ENCODE peak calls at places on chromosomes 16 and 17, in four cellular contexts. D is K562, O is HepG2, K is GM12878. H is an unnamed sample. For H4K20me1, the result is how much of the 10 kb centered on the place peaks cover.

GRCh38 chr17:76576189-76576588 is 9.5 kb downstream of the ST6GALNAC2 start:
- DNase-seq in K (no peak), O (no peak), D (no peak), H (no peak)

GRCh38 chr17:46903762-46904672 is 18.9 kb upstream of the GOSR2 start:
- DNase-seq in O (no peak), D (no peak), K (no peak), H (no peak)

GRCh38 chr17:8292639-8293395 is 2.4 kb downstream of the SLC25A35 start:
- DNase-seq in D (no peak), K (no peak), O (no peak), H (no peak)

GRCh38 chr17:80429356-80430275 is 14.6 kb downstream of the ENDOV start:
- DNase-seq in O (no peak), D (no peak), K (no peak), H (no peak)

GRCh38 chr17:60599220-60599619 is 773 bp upstream of the PPM1D start:
- DNase-seq in D (peak), K (no peak), O (no peak), H (no peak)

GRCh38 chr16:57041182-57042156 is 50.9 kb upstream of the CPNE2 start:
- DNase-seq in K (peak), D (no peak), O (no peak), H (no peak)

GRCh38 chr16:27768651-27769270 is 218.8 kb downstream of the KATNIP start:
- DNase-seq in K (no peak), D (no peak), O (no peak), H (no peak)

GRCh38 chr17:59746849-59747445 is 39.5 kb downstream of the VMP1 start:
- DNase-seq in D (no peak), O (peak), K (no peak), H (peak)

GRCh38 chr17:36885161-36885735 is 52.0 kb upstream of the LHX1 start:
- DNase-seq in O (no peak), K (no peak), D (no peak), H (no peak)

GRCh38 chr17:63516910-63517824 is 6.0 kb upstream of the KCNH6 start:
- DNase-seq in K (peak), D (no peak), O (peak), H (no peak)

GRCh38 chr17:2828396-2829038 is 32.3 kb downstream of the RAP1GAP2 start:
- DNase-seq in D (peak), K (no peak), O (peak), H (peak)

GRCh38 chr16:4206680-4207079 is 35.2 kb downstream of the SRL start:
- DNase-seq in O (no peak), K (no peak), D (no peak), H (no peak)

GRCh38 chr16:2469399-2470233 is 1.5 kb upstream of the NTN3 start:
- DNase-seq in K (no peak), O (no peak), D (no peak), H (no peak)

GRCh38 chr17:40442392-40443195 is 656 bp upstream of the IGFBP4 start:
- DNase-seq in O (no peak), K (no peak), D (peak), H (peak)

GRCh38 chr16:79418588-79418987 is 181.9 kb downstream of the MAF start:
- DNase-seq in O (no peak), K (no peak), D (no peak), H (no peak)

GRCh38 chr16:67116388-67117311 is 6.9 kb downstream of the PHAF1 start:
- DNase-seq in K (no peak), D (no peak), O (peak), H (peak)

GRCh38 chr16:15548482-15548891 is 94.5 kb downstream of the MARF1 start:
- DNase-seq in O (peak), K (peak), D (no peak), H (no peak)

DNA sequence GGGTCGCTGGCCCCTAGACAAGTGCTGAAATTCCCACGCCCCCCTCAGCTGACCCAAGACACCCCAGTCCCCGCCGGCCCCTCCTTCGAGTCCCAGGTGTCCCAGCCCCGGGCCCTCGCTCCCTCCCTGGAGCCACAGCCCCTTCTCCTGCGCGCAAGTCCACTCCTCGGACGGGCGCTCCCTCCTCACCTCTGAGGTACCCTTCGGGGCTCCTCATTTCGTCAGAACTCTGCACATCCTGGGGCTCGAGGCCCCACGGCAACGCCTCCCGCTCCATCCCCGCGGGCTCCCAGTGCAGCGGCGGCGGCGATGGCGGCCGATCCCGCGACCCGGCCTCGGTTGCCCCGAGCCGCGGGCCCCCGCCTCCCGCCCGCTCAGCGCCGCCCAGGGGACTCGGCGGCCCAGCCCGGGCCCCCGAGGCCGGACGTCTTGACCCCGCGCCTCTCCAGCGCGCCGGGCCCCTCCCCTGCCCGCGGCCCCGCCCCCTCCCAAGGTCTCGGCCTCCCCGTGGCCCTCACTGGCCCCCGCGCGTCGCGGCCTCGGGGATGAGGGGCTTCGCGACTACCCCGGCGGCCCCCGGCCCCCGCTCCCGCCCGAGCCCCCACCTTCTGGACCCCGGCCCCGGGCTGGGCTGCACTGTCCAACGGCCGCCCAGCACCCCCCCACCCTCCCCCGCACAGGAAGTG is at the start of gene ZNF768:
- DNase-seq in O (peak), K (no peak), D (peak), H (peak)
- TF ChIP-seq MYC in O (no peak), K (no peak), D (no peak), H (no peak)

DNA sequence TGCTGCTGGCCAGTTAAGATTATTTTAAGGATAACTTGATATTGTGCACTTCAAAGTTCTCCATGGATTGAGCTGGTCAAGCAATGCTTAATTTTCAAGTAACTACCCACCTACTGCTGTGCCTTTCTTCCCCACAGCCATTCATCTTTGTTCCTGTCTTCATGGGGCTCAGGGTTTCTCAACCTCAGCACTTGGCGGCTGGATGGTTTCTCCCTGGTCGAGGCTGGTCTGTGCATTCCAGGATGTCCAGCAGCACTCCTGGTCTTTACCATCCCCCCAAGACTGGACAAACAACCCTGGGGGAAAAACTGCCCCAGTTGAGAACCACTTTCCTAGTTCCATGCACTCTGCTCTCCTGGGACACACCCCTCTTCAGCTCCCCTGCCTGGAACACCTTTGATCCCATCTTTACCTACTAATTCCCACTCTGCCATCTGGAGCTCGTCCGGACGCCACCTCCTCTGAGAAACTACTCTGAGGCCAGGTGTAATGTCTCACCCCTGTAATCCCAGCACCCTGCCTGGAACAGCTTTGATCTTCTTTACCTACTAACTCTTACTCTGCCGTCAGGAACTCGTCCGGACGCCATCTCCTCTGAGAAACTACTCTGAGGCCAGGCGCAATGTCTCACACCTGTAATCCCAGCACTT is 81.5 kb downstream of the NXN start:
- DNase-seq in K (no peak), D (no peak), O (no peak), H (no peak)
- H4K20me1 ChIP-seq in K (under half), D (under half), O (under half), H (under half)

GRCh38 chr16:84117482-84117843 is 721 bp upstream of the MBTPS1 start:
- DNase-seq in D (peak), K (no peak), O (no peak), H (peak)
- TF ChIP-seq MYC in D (peak), K (no peak), O (no peak), H (no peak)

GRCh38 chr16:24543949-24544348 is 4.6 kb downstream of the RBBP6 start:
- DNase-seq in K (no peak), O (no peak), D (no peak), H (peak)
- H4K20me1 ChIP-seq in K (under half), O (half or more), D (under half), H (under half)

GRCh38 chr16:89860747-89861304 is 12.6 kb upstream of the TCF25 start:
- DNase-seq in K (no peak), D (peak), O (peak), H (peak)
- TF ChIP-seq MYC in K (no peak), D (no peak), O (no peak), H (no peak)

GRCh38 chr16:85916141-85916890 is 17.4 kb downstream of the IRF8 start:
- DNase-seq in K (no peak), O (peak), D (no peak), H (no peak)

GRCh38 chr16:85917012-85917411 is 18.1 kb downstream of the IRF8 start:
- DNase-seq in O (no peak), K (no peak), D (peak), H (no peak)

GRCh38 chr16:85914423-85914794 is 15.4 kb downstream of the IRF8 start:
- DNase-seq in D (no peak), O (no peak), K (no peak), H (no peak)

GRCh38 chr16:85913688-85914422 is 14.9 kb downstream of the IRF8 start:
- DNase-seq in O (no peak), K (no peak), D (no peak), H (no peak)

DNA sequence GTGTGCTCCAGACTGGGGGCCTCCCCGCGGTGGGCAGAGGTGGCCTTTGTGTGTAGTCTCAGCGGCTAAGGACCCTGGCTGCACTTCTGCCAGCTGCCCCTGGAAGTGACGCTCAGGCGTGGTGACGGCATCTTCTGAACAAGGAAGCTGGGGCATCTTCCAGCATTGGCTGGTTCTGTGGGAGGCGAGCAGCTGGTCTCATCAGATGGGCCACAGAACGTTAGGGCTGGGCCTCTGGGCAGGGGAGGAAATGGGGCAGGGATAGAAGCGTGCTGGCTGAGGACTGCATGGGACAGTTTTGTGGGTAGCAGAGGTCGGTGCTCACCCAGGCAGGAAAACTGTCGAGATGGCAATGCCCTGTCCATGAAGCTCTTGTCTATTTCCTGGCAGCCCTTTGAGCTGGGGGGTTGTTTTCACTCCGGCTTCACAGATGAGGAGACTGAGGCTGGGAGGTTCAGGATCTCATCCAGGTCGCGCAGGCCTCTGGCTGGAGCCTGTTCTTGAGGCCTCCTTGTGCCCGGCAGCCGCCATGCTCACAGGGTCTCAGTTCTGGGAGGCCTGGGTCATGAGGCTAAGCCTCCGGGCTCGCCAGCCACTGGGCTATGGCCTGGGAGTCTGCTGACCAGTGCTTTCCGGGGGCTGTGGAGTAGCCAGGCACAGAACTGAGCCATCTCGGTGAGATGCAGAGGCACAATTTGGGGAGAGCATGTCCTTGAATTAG is 16.3 kb downstream of the IRF8 start:
- DNase-seq in K (no peak), D (no peak), O (no peak), H (no peak)
- H4K20me1 ChIP-seq in K (under half), D (under half), O (under half), H (under half)